ENCODE peak calls at places on chromosomes 16 and 17, in seven cellular contexts. C is DND-41, Q is hepatocyte, H is PC-9, S is MM.1S, T is OCI-LY7, E is H9. X is an unnamed sample.

GRCh38 chr16:2233872-2234812 is 2.1 kb upstream of the DNASE1L2 start:
- DNase-seq in Q (no peak), S (no peak), C (no peak), H (no peak), E (no peak), T (no peak), X (no peak)

GRCh38 chr16:81517630-81518438 is 73.2 kb downstream of the CMIP start:
- DNase-seq in Q (no peak), H (no peak), C (no peak), S (no peak), E (no peak), T (no peak), X (peak)

GRCh38 chr17:63249256-63250006 is 196.7 kb downstream of the CYB561 start:
- DNase-seq in C (no peak), E (no peak), S (no peak), Q (no peak), H (no peak), T (no peak), X (peak)

GRCh38 chr17:6374761-6375312 is 60.1 kb downstream of the AIPL1 start:
- DNase-seq in E (peak), C (no peak), T (no peak), S (no peak), H (no peak), Q (peak), X (no peak)

GRCh38 chr17:58338907-58339774 is 10.5 kb upstream of the TSPOAP1 start:
- DNase-seq in H (no peak), Q (no peak), T (peak), E (peak), C (peak), S (peak), X (peak)

GRCh38 chr17:37368577-37368976 is 7.2 kb upstream of the C17orf78 start:
- DNase-seq in E (no peak), H (no peak), C (no peak), T (no peak), Q (no peak), S (no peak), X (peak)

GRCh38 chr16:35733278-35733965 is 2274.0 kb downstream of the TP53TG3F start:
- DNase-seq in Q (no peak), H (no peak), C (no peak), S (no peak), E (no peak), T (no peak), X (peak)

GRCh38 chr16:84659656-84660300 is 11.5 kb downstream of the KLHL36 start:
- DNase-seq in T (no peak), Q (no peak), C (no peak), H (no peak), S (no peak), E (no peak), X (no peak)

GRCh38 chr16:11474617-11475291 is 112.0 kb downstream of the LITAF start:
- DNase-seq in S (no peak), H (peak), E (no peak), Q (peak), C (no peak), T (no peak), X (no peak)

GRCh38 chr17:78862073-78863023 is 21.7 kb upstream of the USP36 start:
- DNase-seq in T (no peak), Q (peak), H (peak), E (no peak), S (no peak), C (no peak), X (peak)

GRCh38 chr16:87735270-87736002 is 30.4 kb downstream of the KLHDC4 start:
- DNase-seq in H (no peak), S (no peak), Q (no peak), T (no peak), C (no peak), E (no peak), X (peak)

GRCh38 chr16:27828671-27829070 is 234.8 kb downstream of the GSG1L start:
- DNase-seq in T (no peak), Q (no peak), C (no peak), E (no peak), H (no peak), S (no peak), X (no peak)

GRCh38 chr16:89764711-89765201 is 43.4 kb downstream of the ZNF276 start:
- DNase-seq in Q (no peak), T (peak), H (no peak), C (no peak), E (no peak), S (peak), X (peak)

GRCh38 chr17:5210091-5210490 is 18.4 kb upstream of the ZNF594 start:
- DNase-seq in T (no peak), C (no peak), H (no peak), E (no peak), Q (no peak), S (no peak), X (no peak)

GRCh38 chr16:391885-392335 is 5.1 kb upstream of the NME4 start:
- DNase-seq in C (peak), S (peak), E (peak), H (peak), T (peak), Q (peak), X (peak)

GRCh38 chr16:15538484-15538883 is 104.1 kb downstream of the BMERB1 start:
- DNase-seq in Q (no peak), S (no peak), E (no peak), H (no peak), C (no peak), T (no peak), X (no peak)

GRCh38 chr17:64020068-64020766 is at the start of gene ICAM2:
- DNase-seq in E (no peak), H (no peak), Q (no peak), T (peak), C (peak), S (peak), X (no peak)

GRCh38 chr16:85908444-85908843 is 9.5 kb downstream of the IRF8 start:
- DNase-seq in Q (no peak), H (no peak), S (peak), E (no peak), C (no peak), T (peak), X (no peak)

GRCh38 chr16:85903576-85903975 is 4.6 kb downstream of the IRF8 start:
- DNase-seq in T (peak), S (peak), Q (no peak), C (no peak), H (no peak), E (no peak), X (no peak)

GRCh38 chr16:85905110-85906095 is 6.4 kb downstream of the IRF8 start:
- DNase-seq in H (no peak), Q (no peak), S (no peak), E (no peak), C (no peak), T (no peak), X (no peak)

GRCh38 chr16:85908889-85909584 is 10.1 kb downstream of the IRF8 start:
- DNase-seq in Q (no peak), E (no peak), S (no peak), C (no peak), H (no peak), T (peak), X (no peak)

GRCh38 chr16:85906349-85906748 is 7.4 kb downstream of the IRF8 start:
- DNase-seq in E (no peak), T (no peak), Q (no peak), C (no peak), H (no peak), S (no peak), X (no peak)
- H3K4me2 ChIP-seq in E (no peak), T (peak), Q (no peak), C (no peak), H (no peak), S (no peak), X (no peak)

GRCh38 chr16:25013049-25013448 is 2.1 kb downstream of the ARHGAP17 start:
- DNase-seq in C (no peak), H (no peak), T (no peak), E (no peak), Q (no peak), S (no peak), X (no peak)

GRCh38 chr16:25012525-25012991 is 2.6 kb downstream of the ARHGAP17 start:
- DNase-seq in Q (peak), T (no peak), E (no peak), S (no peak), H (peak), C (no peak), X (peak)

GRCh38 chr16:25011891-25012499 is 3.2 kb downstream of the ARHGAP17 start:
- DNase-seq in S (no peak), H (no peak), T (no peak), Q (peak), C (no peak), E (no peak), X (no peak)

GRCh38 chr16:25014500-25015147 is 545 bp downstream of the ARHGAP17 start:
- DNase-seq in E (peak), C (peak), Q (peak), S (peak), T (peak), H (peak), X (peak)

DNA sequence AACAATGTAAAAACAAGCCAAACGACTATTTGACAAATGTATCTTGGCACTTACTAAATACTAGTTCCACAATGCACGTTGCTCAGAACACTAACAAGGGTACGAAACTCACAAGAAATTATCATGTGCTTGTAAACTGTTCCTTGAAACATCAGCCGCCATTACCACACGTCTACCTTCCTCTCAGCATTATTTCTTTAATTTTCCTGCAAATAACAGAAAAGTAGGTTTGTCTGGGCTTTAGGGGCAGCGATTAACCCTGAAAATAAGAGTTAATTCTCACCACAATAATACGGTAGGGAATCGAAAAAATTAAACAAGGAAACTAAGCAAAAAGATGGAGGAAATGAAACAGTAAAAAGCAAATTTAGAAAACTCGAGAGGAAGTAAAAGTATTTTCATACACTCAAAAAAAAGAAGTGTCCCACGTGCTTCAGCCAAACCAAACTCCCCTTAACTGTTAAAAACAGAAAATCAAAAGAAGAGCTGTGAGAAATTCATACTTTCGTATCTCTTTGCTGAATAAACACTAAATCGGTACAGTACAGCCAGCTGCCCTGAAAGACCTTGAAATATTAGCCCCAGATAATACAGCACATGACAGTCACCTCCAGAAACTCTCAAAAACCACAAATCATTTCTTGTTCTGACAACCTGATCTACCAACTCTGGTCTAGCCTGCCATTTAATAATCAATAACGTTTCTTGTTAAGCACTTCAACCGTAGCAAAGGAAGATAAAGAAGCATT is 1.2 kb downstream of the ARHGAP17 start:
- DNase-seq in E (no peak), T (peak), S (peak), C (no peak), H (no peak), Q (no peak), X (no peak)
- H2AFZ ChIP-seq in E (no peak), T (no peak), S (peak), C (peak), H (peak), Q (peak), X (peak)

DNA sequence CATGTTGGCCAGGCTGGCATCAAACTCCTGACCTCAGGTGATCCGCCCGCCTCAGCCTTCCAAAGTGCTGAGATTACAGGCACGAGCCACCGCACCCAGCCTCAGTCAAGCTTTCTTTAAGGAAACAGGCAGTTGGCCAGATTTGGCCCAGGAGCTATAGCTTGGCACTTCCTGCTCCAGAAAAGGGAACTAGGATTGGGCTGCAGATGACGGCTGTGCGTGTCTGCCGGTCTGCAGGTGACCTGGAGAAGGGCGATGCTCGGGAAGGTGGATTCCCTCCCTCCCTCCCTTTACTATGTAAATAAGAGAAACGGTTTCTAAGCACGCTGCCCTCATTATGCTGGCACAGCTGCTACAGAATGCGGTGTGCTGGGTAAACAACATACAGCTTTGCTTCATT is 215.9 kb downstream of the RPTOR start:
- DNase-seq in T (peak), S (peak), E (no peak), H (peak), Q (no peak), C (peak), X (no peak)
- TF ChIP-seq CTCF in T (no peak), S (no peak), E (no peak), H (no peak), Q (no peak), C (no peak), X (no peak)

GRCh38 chr16:19858654-19859018 is 26.0 kb downstream of the GPRC5B start:
- DNase-seq in Q (no peak), T (no peak), E (no peak), S (no peak), C (no peak), H (no peak), X (no peak)
- H3K4me2 ChIP-seq in Q (no peak), T (no peak), E (no peak), S (no peak), C (no peak), H (no peak), X (no peak)

GRCh38 chr17:15404116-15404730 is 62.8 kb upstream of the TEKT3 start:
- DNase-seq in T (no peak), C (no peak), S (no peak), E (no peak), Q (no peak), H (no peak), X (no peak)
- H2AFZ ChIP-seq in T (no peak), C (no peak), S (no peak), E (no peak), Q (no peak), H (no peak), X (peak)

GRCh38 chr16:77212736-77213541 is 13.7 kb downstream of the SYCE1L start:
- DNase-seq in E (peak), C (no peak), T (peak), Q (peak), H (no peak), S (peak), X (peak)
- TF ChIP-seq CTCF in E (no peak), C (no peak), T (no peak), Q (no peak), H (no peak), S (no peak), X (no peak)

GRCh38 chr16:49454426-49455180 is 81.0 kb downstream of the C16orf78 start:
- DNase-seq in T (no peak), Q (no peak), H (no peak), C (no peak), E (peak), S (no peak), X (no peak)
- H3K4me2 ChIP-seq in T (no peak), Q (no peak), H (no peak), C (no peak), E (no peak), S (no peak), X (no peak)

GRCh38 chr17:81253358-81254131 is 14.4 kb downstream of the NDUFAF8 start:
- DNase-seq in Q (peak), E (no peak), S (no peak), H (no peak), T (peak), C (peak), X (peak)
- H2AFZ ChIP-seq in Q (no peak), E (no peak), S (no peak), H (no peak), T (no peak), C (no peak), X (no peak)

X was measured in osteoblast.